ENCODE peak calls at places on chromosomes 13 and 19, in seven cellular contexts. One of them, this sample, is unnamed.

GRCh38 chr13:37797606-37798005 is 72.0 kb downstream of the TRPC4 start:
- DNase-seq in AG09309: no peak
- DNase-seq in HFFc6: no peak
- DNase-seq in AG04450: no peak
- DNase-seq in fibroblast of the aortic adventitia: peak
- DNase-seq in nephron progenitor cell: no peak
- DNase-seq in uterus: no peak
- DNase-seq in this sample: peak

GRCh38 chr19:17079710-17080440 is 4.3 kb downstream of the MYO9B start:
- DNase-seq in fibroblast of the aortic adventitia: peak
- DNase-seq in uterus: peak
- DNase-seq in HFFc6: peak
- DNase-seq in AG04450: peak
- DNase-seq in AG09309: peak
- DNase-seq in nephron progenitor cell: no peak
- DNase-seq in this sample: peak

GRCh38 chr19:3433313-3433712 is 47.0 kb downstream of the SMIM24 start:
- DNase-seq in AG04450: no peak
- DNase-seq in fibroblast of the aortic adventitia: no peak
- DNase-seq in HFFc6: no peak
- DNase-seq in nephron progenitor cell: no peak
- DNase-seq in uterus: no peak
- DNase-seq in AG09309: no peak
- DNase-seq in this sample: no peak

GRCh38 chr13:109818891-109819290 is 32.5 kb upstream of the IRS2 start:
- DNase-seq in uterus: no peak
- DNase-seq in HFFc6: peak
- DNase-seq in AG09309: no peak
- DNase-seq in fibroblast of the aortic adventitia: peak
- DNase-seq in AG04450: no peak
- DNase-seq in nephron progenitor cell: no peak
- DNase-seq in this sample: peak

GRCh38 chr19:6503407-6504201 is 1.5 kb upstream of the TUBB4A start:
- DNase-seq in AG09309: no peak
- DNase-seq in uterus: no peak
- DNase-seq in nephron progenitor cell: no peak
- DNase-seq in HFFc6: no peak
- DNase-seq in fibroblast of the aortic adventitia: no peak
- DNase-seq in AG04450: no peak
- DNase-seq in this sample: no peak

GRCh38 chr19:44634785-44635184 is 8.9 kb upstream of the PVR start:
- DNase-seq in nephron progenitor cell: no peak
- DNase-seq in AG09309: no peak
- DNase-seq in fibroblast of the aortic adventitia: no peak
- DNase-seq in HFFc6: no peak
- DNase-seq in AG04450: no peak
- DNase-seq in uterus: no peak
- DNase-seq in this sample: no peak

GRCh38 chr19:51777570-51778460 is 16.8 kb downstream of the FPR2 start:
- DNase-seq in uterus: peak
- DNase-seq in HFFc6: peak
- DNase-seq in nephron progenitor cell: peak
- DNase-seq in fibroblast of the aortic adventitia: peak
- DNase-seq in AG09309: peak
- DNase-seq in AG04450: peak
- DNase-seq in this sample: peak

GRCh38 chr13:73096173-73097117 is 37.6 kb downstream of the KLF5 start:
- DNase-seq in AG04450: no peak
- DNase-seq in uterus: no peak
- DNase-seq in AG09309: no peak
- DNase-seq in HFFc6: no peak
- DNase-seq in nephron progenitor cell: no peak
- DNase-seq in fibroblast of the aortic adventitia: no peak
- DNase-seq in this sample: peak

GRCh38 chr13:98839826-98840769 is 87.6 kb upstream of the SLC15A1 start:
- DNase-seq in fibroblast of the aortic adventitia: peak
- DNase-seq in nephron progenitor cell: peak
- DNase-seq in AG04450: no peak
- DNase-seq in AG09309: no peak
- DNase-seq in HFFc6: peak
- DNase-seq in uterus: peak
- DNase-seq in this sample: peak

GRCh38 chr13:111893071-111893606 is 173.8 kb upstream of the SOX1 start:
- DNase-seq in AG04450: no peak
- DNase-seq in uterus: no peak
- DNase-seq in AG09309: no peak
- DNase-seq in HFFc6: no peak
- DNase-seq in fibroblast of the aortic adventitia: no peak
- DNase-seq in nephron progenitor cell: peak
- DNase-seq in this sample: no peak

GRCh38 chr19:48739400-48739825 is 997 bp downstream of the RASIP1 start:
- DNase-seq in AG04450: no peak
- DNase-seq in AG09309: no peak
- DNase-seq in HFFc6: no peak
- DNase-seq in fibroblast of the aortic adventitia: no peak
- DNase-seq in nephron progenitor cell: no peak
- DNase-seq in uterus: no peak
- DNase-seq in this sample: no peak

GRCh38 chr19:11763611-11764010 is 3.2 kb upstream of the ZNF441 start:
- DNase-seq in nephron progenitor cell: no peak
- DNase-seq in fibroblast of the aortic adventitia: no peak
- DNase-seq in uterus: no peak
- DNase-seq in AG04450: no peak
- DNase-seq in HFFc6: no peak
- DNase-seq in AG09309: no peak
- DNase-seq in this sample: no peak

GRCh38 chr19:1471514-1472107 is 7.4 kb downstream of the C19orf25 start:
- DNase-seq in AG09309: no peak
- DNase-seq in fibroblast of the aortic adventitia: no peak
- DNase-seq in AG04450: no peak
- DNase-seq in nephron progenitor cell: no peak
- DNase-seq in HFFc6: peak
- DNase-seq in uterus: no peak
- DNase-seq in this sample: no peak

GRCh38 chr19:1474011-1474764 is 4.8 kb downstream of the C19orf25 start:
- DNase-seq in nephron progenitor cell: no peak
- DNase-seq in AG09309: no peak
- DNase-seq in uterus: no peak
- DNase-seq in AG04450: no peak
- DNase-seq in HFFc6: no peak
- DNase-seq in fibroblast of the aortic adventitia: peak
- DNase-seq in this sample: no peak

GRCh38 chr19:1473424-1473851 is 5.6 kb downstream of the C19orf25 start:
- DNase-seq in uterus: no peak
- DNase-seq in AG04450: no peak
- DNase-seq in AG09309: no peak
- DNase-seq in nephron progenitor cell: no peak
- DNase-seq in fibroblast of the aortic adventitia: no peak
- DNase-seq in HFFc6: no peak
- DNase-seq in this sample: no peak

GRCh38 chr19:1472227-1473055 is 6.6 kb downstream of the C19orf25 start:
- DNase-seq in HFFc6: no peak
- DNase-seq in AG04450: no peak
- DNase-seq in uterus: no peak
- DNase-seq in AG09309: no peak
- DNase-seq in fibroblast of the aortic adventitia: no peak
- DNase-seq in nephron progenitor cell: no peak
- DNase-seq in this sample: no peak

DNA sequence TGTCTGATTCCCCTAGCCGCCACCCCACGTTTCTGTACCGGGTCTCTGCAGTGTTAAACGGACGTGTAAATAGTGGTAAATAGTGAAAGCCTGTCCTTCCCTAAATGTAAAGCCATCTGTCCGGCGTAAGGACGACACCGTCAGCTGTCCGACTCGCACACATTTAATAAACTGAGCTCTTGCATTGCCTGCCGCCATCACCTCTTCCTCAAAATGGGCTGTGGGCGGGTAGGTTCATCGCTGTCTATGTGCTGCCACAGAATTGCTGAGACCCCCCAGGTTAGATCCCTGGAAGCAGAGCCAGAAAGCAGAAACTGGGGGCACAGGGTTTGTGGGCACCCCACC is 6.0 kb downstream of the C19orf25 start:
- DNase-seq in HFFc6: no peak
- DNase-seq in AG04450: no peak
- DNase-seq in uterus: no peak
- DNase-seq in fibroblast of the aortic adventitia: no peak
- DNase-seq in nephron progenitor cell: no peak
- DNase-seq in AG09309: no peak
- DNase-seq in this sample: no peak
- TF ChIP-seq CTCF in HFFc6: no peak
- TF ChIP-seq CTCF in AG04450: no peak
- TF ChIP-seq CTCF in uterus: no peak
- TF ChIP-seq CTCF in fibroblast of the aortic adventitia: no peak
- TF ChIP-seq CTCF in nephron progenitor cell: no peak
- TF ChIP-seq CTCF in AG09309: no peak
- TF ChIP-seq CTCF in this sample: no peak

GRCh38 chr13:48576448-48576993 is 43.6 kb upstream of the RCBTB2 start:
- DNase-seq in fibroblast of the aortic adventitia: no peak
- DNase-seq in uterus: no peak
- DNase-seq in HFFc6: no peak
- DNase-seq in nephron progenitor cell: no peak
- DNase-seq in AG04450: no peak
- DNase-seq in AG09309: no peak
- DNase-seq in this sample: no peak
- TF ChIP-seq CTCF in fibroblast of the aortic adventitia: no peak
- TF ChIP-seq CTCF in uterus: no peak
- TF ChIP-seq CTCF in HFFc6: no peak
- TF ChIP-seq CTCF in nephron progenitor cell: no peak
- TF ChIP-seq CTCF in AG04450: no peak
- TF ChIP-seq CTCF in AG09309: no peak
- TF ChIP-seq CTCF in this sample: no peak

DNA sequence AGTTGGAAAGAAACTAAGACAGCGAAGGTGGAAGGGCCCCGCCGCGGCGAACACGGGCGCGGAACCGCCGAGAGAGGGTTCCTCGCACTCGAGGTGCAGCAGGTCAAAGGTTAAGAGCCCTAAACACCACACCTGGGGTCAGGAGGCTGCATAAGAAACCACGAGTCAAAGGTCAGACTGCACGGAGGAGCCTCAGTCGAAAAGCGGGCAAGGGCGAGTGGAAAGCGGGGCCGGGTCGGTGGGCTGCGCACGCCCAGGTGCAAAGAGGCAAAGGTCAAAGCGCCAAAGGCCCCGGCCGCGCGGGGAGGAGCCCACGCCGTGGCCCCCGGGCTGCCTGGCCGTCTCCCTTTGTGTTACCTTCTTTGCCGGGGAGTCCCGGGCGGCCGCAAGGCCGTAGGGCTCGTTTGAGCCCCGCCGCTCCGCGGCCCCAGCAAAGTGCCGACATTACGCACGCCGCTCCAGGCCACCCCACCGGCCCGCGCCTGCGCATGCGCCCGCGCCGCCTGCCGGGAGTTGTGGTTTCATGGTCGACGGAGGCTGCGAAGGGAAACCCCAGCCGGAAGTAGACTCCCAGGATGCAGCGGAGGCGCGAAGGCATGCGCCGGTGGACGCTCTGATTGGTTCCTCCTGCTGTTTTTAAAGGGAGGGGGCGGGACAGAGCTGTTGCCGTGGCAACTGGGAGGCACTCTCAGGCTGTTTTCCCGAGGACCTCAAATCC is at the start of gene POLRMT:
- DNase-seq in fibroblast of the aortic adventitia: peak
- DNase-seq in AG09309: peak
- DNase-seq in uterus: peak
- DNase-seq in HFFc6: peak
- DNase-seq in AG04450: peak
- DNase-seq in nephron progenitor cell: peak
- DNase-seq in this sample: peak
- TF ChIP-seq CTCF in fibroblast of the aortic adventitia: no peak
- TF ChIP-seq CTCF in AG09309: no peak
- TF ChIP-seq CTCF in uterus: peak
- TF ChIP-seq CTCF in HFFc6: no peak
- TF ChIP-seq CTCF in AG04450: no peak
- TF ChIP-seq CTCF in nephron progenitor cell: no peak
- TF ChIP-seq CTCF in this sample: no peak

GRCh38 chr19:33705090-33705847 is 83.5 kb downstream of the CHST8 start:
- DNase-seq in HFFc6: no peak
- DNase-seq in fibroblast of the aortic adventitia: no peak
- DNase-seq in nephron progenitor cell: no peak
- DNase-seq in AG09309: no peak
- DNase-seq in uterus: no peak
- DNase-seq in AG04450: no peak
- DNase-seq in this sample: no peak
- TF ChIP-seq CTCF in HFFc6: no peak
- TF ChIP-seq CTCF in fibroblast of the aortic adventitia: no peak
- TF ChIP-seq CTCF in nephron progenitor cell: no peak
- TF ChIP-seq CTCF in AG09309: no peak
- TF ChIP-seq CTCF in uterus: no peak
- TF ChIP-seq CTCF in AG04450: no peak
- TF ChIP-seq CTCF in this sample: no peak

This sample was measured in AG10803.